ENCODE peak calls at places on chromosomes 12 and 14, in five cellular contexts. S is HepG2, H is GM12878, D is K562, T is H1. E is an unnamed sample.

GRCh38 chr12:116599285-116600122 is 40.3 kb downstream of the MAP1LC3B2 start:
- DNase-seq in D (peak; percentile 89), H (peak; percentile 7), S (peak; percentile 22), T (no peak), E (peak; percentile 83)

GRCh38 chr12:22971771-22972191 is 346.8 kb downstream of the ETNK1 start:
- DNase-seq in H (no peak), S (no peak), T (no peak), D (no peak), E (no peak)

GRCh38 chr12:103249614-103250013 is 246.2 kb downstream of the C12orf42 start:
- DNase-seq in S (no peak), H (no peak), T (no peak), D (no peak), E (no peak)

GRCh38 chr12:77642246-77642645 is 188.4 kb upstream of the NAV3 start:
- DNase-seq in S (no peak), T (no peak), H (no peak), D (no peak), E (no peak)

GRCh38 chr14:20904393-20905029 is 13.3 kb downstream of the RNASE3 start:
- DNase-seq in S (peak; percentile 16), T (no peak), D (no peak), H (no peak), E (no peak)

GRCh38 chr12:74111688-74112360 is 425.8 kb upstream of the ATXN7L3B start:
- DNase-seq in D (no peak), H (no peak), T (peak; percentile 36), S (peak; percentile 13), E (peak; percentile 51)

GRCh38 chr12:20194171-20194570 is 174.2 kb upstream of the PDE3A start:
- DNase-seq in T (peak; percentile 41), S (no peak), H (no peak), D (no peak), E (no peak)

GRCh38 chr12:42584539-42585174 is 4.9 kb downstream of the PRICKLE1 start:
- DNase-seq in T (no peak), S (no peak), H (no peak), D (no peak), E (no peak)

GRCh38 chr14:56002316-56002715 is 115.9 kb upstream of the PELI2 start:
- DNase-seq in D (no peak), S (no peak), H (no peak), T (no peak), E (no peak)

GRCh38 chr14:103128631-103129300 is 5.5 kb downstream of the TNFAIP2 start:
- DNase-seq in H (no peak), S (no peak), D (no peak), T (no peak), E (no peak)

GRCh38 chr14:75725481-75725880 is 64.4 kb downstream of the TTLL5 start:
- DNase-seq in T (no peak), D (no peak), S (no peak), H (no peak), E (no peak)

GRCh38 chr12:30447061-30447750 is 248.5 kb downstream of the IPO8 start:
- DNase-seq in H (no peak), D (no peak), S (no peak), T (no peak), E (peak; percentile 6)

GRCh38 chr14:71497645-71498086 is 434.6 kb upstream of the RGS6 start:
- DNase-seq in S (no peak), D (no peak), H (peak; percentile 98), T (no peak), E (no peak)

GRCh38 chr12:120064054-120064940 is 52.3 kb downstream of the RAB35 start:
- DNase-seq in S (no peak), H (no peak), D (no peak), T (no peak), E (no peak)

GRCh38 chr12:82650627-82651337 is 35.9 kb upstream of the TMTC2 start:
- DNase-seq in H (peak; percentile 38), D (no peak), S (peak; percentile 74), T (no peak), E (peak; percentile 40)

GRCh38 chr12:104649913-104650312 is 193.2 kb downstream of the CHST11 start:
- DNase-seq in T (no peak), D (no peak), S (no peak), H (no peak), E (no peak)

GRCh38 chr12:1630081-1630826 is 1.2 kb downstream of the WNT5B start:
- DNase-seq in S (no peak), H (no peak), T (no peak), D (no peak), E (peak; percentile 58)

GRCh38 chr12:82555699-82556098 is 131.0 kb upstream of the TMTC2 start:
- DNase-seq in D (no peak), T (no peak), S (no peak), H (no peak), E (no peak)

GRCh38 chr12:47577213-47577612 is 128.6 kb downstream of the RPAP3 start:
- DNase-seq in D (no peak), T (no peak), S (no peak), H (no peak), E (no peak)

GRCh38 chr12:105943525-105943924 is 195.2 kb downstream of the NUAK1 start:
- DNase-seq in H (no peak), S (no peak), T (no peak), D (peak; percentile 42), E (no peak)

GRCh38 chr12:107317751-107318553 is 224.6 kb upstream of the CRY1 start:
- DNase-seq in H (no peak), D (peak; percentile 83), T (peak; percentile 73), S (peak; percentile 82), E (peak; percentile 91)

GRCh38 chr12:120890963-120891362 is 13.2 kb downstream of the SPPL3 start:
- DNase-seq in H (no peak), T (no peak), S (no peak), D (no peak), E (no peak)

GRCh38 chr14:62144863-62145262 is 382.6 kb downstream of the SNAPC1 start:
- DNase-seq in D (no peak), H (no peak), S (no peak), T (no peak), E (no peak)
- TF ChIP-seq CHD2 in D (no peak), H (no peak), S (no peak), T (no peak), E (no peak)

GRCh38 chr12:51214895-51215294 is 3.0 kb downstream of the POU6F1 start:
- DNase-seq in S (no peak), D (no peak), T (no peak), H (no peak), E (no peak)
- TF ChIP-seq CTCF in S (no peak), D (no peak), T (no peak), H (no peak), E (no peak)

GRCh38 chr14:89473979-89474378 is 56.9 kb upstream of the FOXN3 start:
- DNase-seq in D (no peak), S (no peak), T (no peak), H (no peak), E (no peak)

GRCh38 chr14:89474464-89474863 is 57.4 kb upstream of the FOXN3 start:
- DNase-seq in D (no peak), T (no peak), H (no peak), S (no peak), E (no peak)

GRCh38 chr14:89479802-89480201 is 62.8 kb upstream of the FOXN3 start:
- DNase-seq in D (no peak), T (no peak), S (no peak), H (no peak), E (no peak)

GRCh38 chr14:89476515-89476914 is 59.5 kb upstream of the FOXN3 start:
- DNase-seq in H (no peak), D (no peak), S (no peak), T (no peak), E (no peak)

DNA sequence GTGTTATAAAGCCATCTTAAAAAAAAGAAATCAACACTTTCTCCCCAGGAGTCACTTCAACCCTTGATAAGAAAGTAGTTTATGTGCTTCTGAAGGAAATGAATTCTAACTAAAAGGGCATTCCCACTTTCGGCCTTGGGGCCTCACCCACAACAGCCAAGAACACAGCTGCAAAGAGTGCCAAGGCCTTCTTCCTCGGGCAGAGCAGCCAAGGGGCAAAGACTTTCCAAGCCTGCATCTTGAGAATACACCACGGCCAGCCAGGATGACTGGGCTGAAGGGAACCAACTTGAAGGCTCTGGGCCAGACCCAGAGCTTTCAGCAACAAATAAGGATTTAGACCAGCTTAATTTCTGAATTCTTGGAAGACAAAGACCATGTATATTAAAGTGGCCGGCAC is 60.4 kb upstream of the FOXN3 start:
- DNase-seq in D (no peak), S (no peak), H (no peak), T (no peak), E (no peak)
- TF ChIP-seq CEBPB in D (no peak), S (no peak), H (no peak), T (no peak), E (no peak)

GRCh38 chr14:65098586-65098985 is 3.7 kb downstream of the MAX start:
- DNase-seq in H (peak; percentile 37), D (no peak), T (no peak), S (no peak), E (no peak)
- TF ChIP-seq CHD2 in H (no peak), D (no peak), T (no peak), S (no peak), E (no peak)

GRCh38 chr12:65960820-65961691 is 136.8 kb downstream of the HMGA2 start:
- DNase-seq in H (no peak), T (no peak), D (no peak), S (peak; percentile 91), E (no peak)

GRCh38 chr12:65959452-65959851 is 135.2 kb downstream of the HMGA2 start:
- DNase-seq in D (no peak), T (no peak), H (no peak), S (no peak), E (no peak)

GRCh38 chr12:65965358-65965757 is 141.1 kb downstream of the HMGA2 start:
- DNase-seq in T (no peak), D (no peak), H (no peak), S (no peak), E (no peak)

GRCh38 chr12:65961731-65962130 is 137.4 kb downstream of the HMGA2 start:
- DNase-seq in S (no peak), H (no peak), D (no peak), T (no peak), E (no peak)

DNA sequence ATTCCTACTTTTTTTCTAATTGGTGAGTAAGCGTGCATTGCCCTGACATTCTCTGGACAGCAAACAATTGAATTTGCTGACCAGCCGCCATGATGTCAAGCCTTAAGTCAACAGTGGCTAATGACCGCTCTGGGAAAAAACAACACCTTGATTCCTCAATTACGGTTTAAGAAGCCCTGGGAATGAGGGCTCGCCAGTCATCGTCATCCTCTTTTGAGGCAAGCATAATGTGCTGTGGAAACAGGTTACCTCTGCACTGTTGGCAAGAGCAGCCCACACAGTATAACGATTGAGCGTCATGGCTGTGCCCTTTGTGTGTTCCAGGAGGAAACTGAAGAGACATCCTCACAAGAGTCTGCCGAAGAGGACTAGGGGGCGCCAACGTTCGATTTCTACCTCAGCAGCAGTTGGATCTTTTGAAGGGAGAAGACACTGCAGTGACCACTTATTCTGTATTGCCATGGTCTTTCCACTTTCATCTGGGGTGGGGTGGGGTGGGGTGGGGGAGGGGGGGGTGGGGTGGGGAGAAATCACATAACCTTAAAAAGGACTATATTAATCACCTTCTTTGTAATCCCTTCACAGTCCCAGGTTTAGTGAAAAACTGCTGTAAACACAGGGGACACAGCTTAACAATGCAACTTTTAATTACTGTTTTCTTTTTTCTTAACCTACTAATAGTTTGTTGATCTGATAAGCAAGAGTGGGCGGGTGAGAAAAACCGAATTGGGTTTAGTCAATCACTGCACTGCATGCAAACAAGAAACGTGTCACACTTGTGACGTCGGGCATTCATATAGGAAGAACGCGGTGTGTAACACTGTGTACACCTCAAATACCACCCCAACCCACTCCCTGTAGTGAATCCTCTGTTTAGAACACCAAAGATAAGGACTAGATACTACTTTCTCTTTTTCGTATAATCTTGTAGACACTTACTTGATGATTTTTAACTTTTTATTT is 138.9 kb downstream of the HMGA2 start:
- DNase-seq in T (no peak), H (no peak), S (no peak), D (peak; percentile 8), E (no peak)
- TF ChIP-seq CTCF in T (peak; percentile 67), H (peak; percentile 51), S (peak; percentile 43), D (peak; percentile 48), E (peak; percentile 21)

E was measured in A549.